ENCODE peak calls at places on chromosomes 2 and 18, in six cellular contexts. N is mesendoderm, J is MM.1S, I is SK-N-SH, B is osteoblast, A is trophoblast cell. P is an unnamed sample.

GRCh38 chr2:205763708-205764501 is 81.6 kb downstream of the NRP2 start:
- DNase-seq in N (peak; percentile 93), J (no peak), I (peak; percentile 43), B (no peak), A (peak; percentile 99), P (no peak)

GRCh38 chr2:58427572-58428285 is 186.6 kb upstream of the FANCL start:
- DNase-seq in N (peak; percentile 84), J (peak; percentile 42), I (peak; percentile 51), B (no peak), A (peak; percentile 35), P (no peak)

GRCh38 chr2:57760448-57760847 is 286.2 kb upstream of the VRK2 start:
- DNase-seq in N (no peak), J (no peak), I (no peak), B (no peak), A (no peak), P (no peak)

GRCh38 chr2:122029945-122030344 is 274.5 kb downstream of the TSN start:
- DNase-seq in N (no peak), J (no peak), I (no peak), B (no peak), A (no peak), P (no peak)

GRCh38 chr2:27323592-27324285 is 842 bp upstream of the MPV17 start:
- DNase-seq in N (peak; percentile 8), J (peak; percentile 30), I (no peak), B (peak; percentile 62), A (no peak), P (no peak)

GRCh38 chr18:50190926-50191325 is 4.0 kb downstream of the MYO5B start:
- DNase-seq in N (no peak), J (no peak), I (no peak), B (no peak), A (no peak), P (no peak)

GRCh38 chr2:30358822-30359221 is 88.2 kb upstream of the LCLAT1 start:
- DNase-seq in N (no peak), J (no peak), I (no peak), B (no peak), A (no peak), P (no peak)

GRCh38 chr2:219099319-219099718 is 38.6 kb upstream of the IHH start:
- DNase-seq in N (no peak), J (no peak), I (no peak), B (peak; percentile 87), A (peak; percentile 4), P (no peak)

GRCh38 chr18:26386002-26386401 is 159.8 kb downstream of the TAF4B start:
- DNase-seq in N (no peak), J (no peak), I (no peak), B (no peak), A (peak; percentile 23), P (no peak)

GRCh38 chr2:218383892-218384519 is 1.9 kb downstream of the SLC11A1 start:
- DNase-seq in N (no peak), J (no peak), I (no peak), B (peak; percentile 84), A (no peak), P (no peak)

GRCh38 chr2:111624401-111625156 is 259.4 kb downstream of the ANAPC1 start:
- DNase-seq in N (no peak), J (no peak), I (no peak), B (no peak), A (peak; percentile 93), P (no peak)

GRCh38 chr18:12038082-12038660 is 55.5 kb upstream of the ANKRD62 start:
- DNase-seq in N (peak; percentile 31), J (no peak), I (peak; percentile 43), B (no peak), A (peak; percentile 23), P (no peak)

GRCh38 chr2:228282371-228282770 is 100.9 kb upstream of the SPHKAP start:
- DNase-seq in N (no peak), J (no peak), I (no peak), B (no peak), A (no peak), P (no peak)

GRCh38 chr2:60529111-60529510 is 24.3 kb downstream of the BCL11A start:
- DNase-seq in N (no peak), J (no peak), I (no peak), B (no peak), A (peak; percentile 30), P (no peak)

GRCh38 chr2:237509905-237510304 is 22.9 kb downstream of the MLPH start:
- DNase-seq in N (no peak), J (no peak), I (no peak), B (no peak), A (no peak), P (no peak)

GRCh38 chr2:182920631-182921056 is 54.2 kb upstream of the FRZB start:
- DNase-seq in N (no peak), J (no peak), I (no peak), B (no peak), A (no peak), P (no peak)

GRCh38 chr2:239151201-239152131 is 249.4 kb downstream of the HDAC4 start:
- DNase-seq in N (no peak), J (no peak), I (no peak), B (peak; percentile 69), A (no peak), P (no peak)

GRCh38 chr2:134282638-134283400 is 28.9 kb downstream of the MGAT5 start:
- DNase-seq in N (no peak), J (peak; percentile 85), I (no peak), B (no peak), A (peak; percentile 55), P (no peak)

GRCh38 chr2:191311627-191312026 is 66.4 kb downstream of the MYO1B start:
- DNase-seq in N (no peak), J (no peak), I (no peak), B (peak; percentile 69), A (peak; percentile 68), P (peak; percentile 72)

GRCh38 chr2:31762085-31762484 is 181.3 kb upstream of the SRD5A2 start:
- DNase-seq in N (peak; percentile 3), J (no peak), I (no peak), B (no peak), A (no peak), P (no peak)

GRCh38 chr18:79805211-79805862 is 7.6 kb downstream of the KCNG2 start:
- DNase-seq in N (no peak), J (no peak), I (no peak), B (no peak), A (no peak), P (no peak)

GRCh38 chr2:26768759-26769500 is 4.8 kb downstream of the SLC35F6 start:
- DNase-seq in N (no peak), J (no peak), I (no peak), B (no peak), A (peak; percentile 68), P (peak; percentile 82)

GRCh38 chr2:211113294-211114175 is 557.1 kb downstream of the CPS1 start:
- DNase-seq in N (no peak), J (no peak), I (no peak), B (no peak), A (no peak), P (no peak)

GRCh38 chr2:100880730-100881129 is 60.8 kb downstream of the NPAS2 start:
- DNase-seq in N (no peak), J (no peak), I (no peak), B (no peak), A (no peak), P (no peak)

GRCh38 chr2:55408946-55409868 is 10.4 kb downstream of the CCDC88A start:
- DNase-seq in N (no peak), J (no peak), I (no peak), B (no peak), A (no peak), P (no peak)

GRCh38 chr18:3441290-3441689 is 8.7 kb upstream of the TGIF1 start:
- DNase-seq in N (peak; percentile 77), J (no peak), I (peak; percentile 40), B (peak; percentile 51), A (no peak), P (no peak)

GRCh38 chr2:8932702-8933101 is 70.8 kb downstream of the MBOAT2 start:
- DNase-seq in N (no peak), J (no peak), I (no peak), B (no peak), A (no peak), P (no peak)

GRCh38 chr2:8510519-8510918 is 171.3 kb upstream of the ID2 start:
- DNase-seq in N (no peak), J (no peak), I (no peak), B (no peak), A (no peak), P (no peak)

GRCh38 chr2:40450066-40450841 is 1.6 kb downstream of the SLC8A1 start:
- DNase-seq in N (peak; percentile 7), J (peak; percentile 33), I (peak; percentile 41), B (peak; percentile 84), A (peak; percentile 9), P (no peak)

GRCh38 chr2:197606180-197606579 is 69.2 kb downstream of the RFTN2 start:
- DNase-seq in N (no peak), J (no peak), I (no peak), B (no peak), A (no peak), P (no peak)

GRCh38 chr18:41378628-41379027 is 576.4 kb upstream of the PIK3C3 start:
- DNase-seq in N (peak; percentile 52), J (no peak), I (peak; percentile 17), B (no peak), A (peak; percentile 19), P (no peak)

GRCh38 chr2:156915332-156915731 is 342.2 kb upstream of the GALNT5 start:
- DNase-seq in N (no peak), J (no peak), I (no peak), B (no peak), A (no peak), P (no peak)

GRCh38 chr2:98560256-98560771 is 48.0 kb downstream of the COA5 start:
- DNase-seq in N (no peak), J (no peak), I (no peak), B (peak; percentile 99), A (no peak), P (no peak)

GRCh38 chr2:20062615-20063545 is 11.5 kb upstream of the LAPTM4A start:
- DNase-seq in N (no peak), J (no peak), I (no peak), B (peak; percentile 60), A (no peak), P (no peak)
- H3K4me2 ChIP-seq in N (no peak overlapping the region), J (no peak overlapping the region), I (no peak overlapping the region), B (peak overlapping the region; percentile 67), A (no peak overlapping the region), P (no peak overlapping the region)

GRCh38 chr2:223549215-223549614 is 52.9 kb downstream of the SCG2 start:
- DNase-seq in N (peak; percentile 24), J (no peak), I (peak; percentile 48), B (peak; percentile 30), A (peak; percentile 99), P (peak; percentile 99)
- H3K4me2 ChIP-seq in N (no peak overlapping the region), J (no peak overlapping the region), I (peak overlapping the region; percentile 48), B (peak overlapping the region; percentile 28), A (peak overlapping the region; percentile 24), P (peak overlapping the region; percentile 57)

GRCh38 chr2:99876956-99877355 is 265.4 kb downstream of the AFF3 start:
- DNase-seq in N (peak; percentile 70), J (no peak), I (no peak), B (no peak), A (no peak), P (no peak)
- H3K4me2 ChIP-seq in N (no peak overlapping the region), J (no peak overlapping the region), I (no peak overlapping the region), B (no peak overlapping the region), A (no peak overlapping the region), P (no peak overlapping the region)

GRCh38 chr2:164530464-164530863 is 90.8 kb downstream of the GRB14 start:
- DNase-seq in N (no peak), J (no peak), I (no peak), B (no peak), A (no peak), P (no peak)

GRCh38 chr2:164538250-164538866 is 82.9 kb downstream of the GRB14 start:
- DNase-seq in N (peak; percentile 64), J (peak; percentile 57), I (peak; percentile 55), B (peak; percentile 49), A (peak; percentile 68), P (peak; percentile 7)

GRCh38 chr2:164535280-164536025 is 85.8 kb downstream of the GRB14 start:
- DNase-seq in N (no peak), J (peak; percentile 54), I (no peak), B (no peak), A (no peak), P (no peak)
- H3K4me2 ChIP-seq in N (no peak overlapping the region), J (no peak overlapping the region), I (no peak overlapping the region), B (no peak overlapping the region), A (no peak overlapping the region), P (no peak overlapping the region)